ENCODE peak calls at places on chromosomes 4 and X, in six cellular contexts. F is mesenchymal stem cell, I is neuronal stem cell, J is IMR-90, N is trophoblast cell, H is H1. C is an unnamed sample.
A peak's percentile ranks its signal among the peaks of the same experiment; 100 is the strongest.

GRCh38 chr4:113394730-113395530 is 345.5 kb downstream of the ANK2 start:
- DNase-seq in F (peak; percentile 86), I (peak; percentile 79), J (peak; percentile 88), N (peak; percentile 95), H (peak; percentile 51), C (peak; percentile 51)

GRCh38 chr4:78477276-78477675 is 74.3 kb upstream of the ANXA3 start:
- DNase-seq in F (peak; percentile 35), I (no peak), J (peak; percentile 60), N (no peak), H (no peak), C (no peak)

GRCh38 chr4:123833156-123833555 is 436.6 kb downstream of the SPRY1 start:
- DNase-seq in F (no peak), I (no peak), J (peak; percentile 91), N (no peak), H (no peak), C (no peak)

GRCh38 chr4:3220586-3221494 is 28.1 kb upstream of the MSANTD1 start:
- DNase-seq in F (no peak), I (no peak), J (no peak), N (no peak), H (no peak), C (no peak)

GRCh38 chr4:21888195-21888976 is 60.2 kb downstream of the KCNIP4 start:
- DNase-seq in F (peak; percentile 94), I (no peak), J (peak; percentile 93), N (peak; percentile 1), H (no peak), C (no peak)

GRCh38 chrX:136162827-136163427 is 15.6 kb downstream of the FHL1 start:
- DNase-seq in F (peak; percentile 70), I (no peak), J (peak; percentile 43), N (peak; percentile 58), H (no peak), C (peak; percentile 72)

GRCh38 chr4:179595671-179596410 is 2153.6 kb upstream of the AGA start:
- DNase-seq in F (peak; percentile 84), I (no peak), J (peak; percentile 95), N (no peak), H (no peak), C (no peak)

GRCh38 chrX:310621-311155 is 7.9 kb downstream of the GTPBP6 start:
- DNase-seq in F (no peak), I (no peak), J (no peak), N (no peak), H (no peak), C (no peak)

GRCh38 chr4:116357758-116358157 is 727.6 kb downstream of the TRAM1L1 start:
- DNase-seq in F (no peak), I (no peak), J (no peak), N (peak; percentile 21), H (no peak), C (no peak)

GRCh38 chrX:124354648-124355047 is 8.3 kb downstream of the SH2D1A start:
- DNase-seq in F (no peak), I (no peak), J (no peak), N (no peak), H (no peak), C (no peak)

GRCh38 chr4:13527983-13528822 is 16.1 kb downstream of the NKX3-2 start:
- DNase-seq in F (peak; percentile 20), I (no peak), J (no peak), N (no peak), H (no peak), C (no peak)

GRCh38 chr4:13328591-13328990 is 155.5 kb downstream of the RAB28 start:
- DNase-seq in F (no peak), I (no peak), J (peak; percentile 37), N (no peak), H (no peak), C (no peak)

GRCh38 chr4:16897991-16898827 is at the start of gene LDB2:
- DNase-seq in F (peak; percentile 96), I (peak; percentile 59), J (peak; percentile 88), N (peak; percentile 53), H (peak; percentile 54), C (peak; percentile 90)

GRCh38 chr4:84384801-84385582 is 114.1 kb downstream of the NKX6-1 start:
- DNase-seq in F (no peak), I (no peak), J (no peak), N (no peak), H (no peak), C (no peak)

GRCh38 chr4:33924801-33925200 is 2319.5 kb downstream of the ARAP2 start:
- DNase-seq in F (no peak), I (no peak), J (no peak), N (no peak), H (no peak), C (no peak)

GRCh38 chr4:77443941-77444340 is 161.7 kb upstream of the CXCL13 start:
- DNase-seq in F (no peak), I (no peak), J (peak; percentile 17), N (peak; percentile 69), H (no peak), C (no peak)

GRCh38 chr4:68369474-68369805 is 19.6 kb upstream of the YTHDC1 start:
- DNase-seq in F (no peak), I (no peak), J (no peak), N (peak; percentile 97), H (no peak), C (no peak)

DNA sequence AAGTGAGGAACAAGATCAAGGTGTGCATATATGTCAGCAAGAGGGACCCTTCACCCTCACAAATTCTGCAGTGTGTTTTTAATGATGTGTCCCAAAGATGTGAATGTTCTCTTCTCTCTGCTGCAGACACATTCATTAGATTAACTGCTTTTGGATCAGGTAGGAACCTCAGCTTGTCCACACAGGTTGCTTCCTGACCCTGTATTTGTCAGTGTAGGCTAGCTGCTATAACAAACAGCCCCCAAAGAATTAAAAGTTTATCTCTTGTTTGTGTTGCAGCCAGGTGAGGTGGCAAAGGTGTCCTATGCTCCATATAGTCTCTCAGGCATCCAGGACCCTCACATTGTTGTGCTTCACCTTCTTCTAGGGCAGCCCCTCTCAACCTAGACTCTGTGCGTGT is 17.8 kb downstream of the XG start:
- DNase-seq in F (no peak), I (no peak), J (no peak), N (no peak), H (no peak), C (no peak)
- H3K18ac ChIP-seq in F (no peak overlapping the region), I (no peak overlapping the region), J (no peak overlapping the region), N (no peak overlapping the region), H (no peak overlapping the region), C (no peak overlapping the region)

DNA sequence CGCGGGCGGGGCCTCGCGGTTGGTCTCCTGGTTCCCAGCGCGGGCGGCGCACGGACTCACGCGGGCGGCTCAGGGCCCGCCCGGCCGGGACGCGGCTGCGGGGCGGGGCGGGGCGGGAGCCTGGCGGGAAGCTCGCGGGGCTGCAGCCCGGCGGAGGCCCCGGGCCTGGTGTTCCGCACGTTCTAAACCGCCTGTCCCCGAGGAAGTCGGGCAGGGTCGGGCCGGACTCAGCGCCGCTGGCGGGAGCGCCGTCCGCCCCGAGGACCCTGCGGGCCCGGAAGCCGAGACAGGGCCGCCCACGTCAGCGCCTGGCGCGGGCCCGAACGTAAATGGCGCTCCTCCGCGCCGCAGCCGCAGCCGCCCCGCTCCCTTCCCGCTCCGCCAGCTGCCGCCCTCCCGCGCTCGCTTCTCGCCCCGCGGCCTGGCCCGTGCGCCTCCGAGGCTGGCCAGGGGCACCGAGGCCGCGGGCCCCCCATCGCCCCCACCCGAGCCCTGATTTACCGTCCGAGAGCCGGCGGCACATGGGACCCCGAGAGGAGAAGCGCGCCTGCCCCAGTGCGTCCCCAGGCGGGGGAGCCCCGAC is 309 bp upstream of the CTBP1 start:
- DNase-seq in F (peak; percentile 86), I (peak; percentile 80), J (peak; percentile 86), N (peak; percentile 86), H (no peak), C (peak; percentile 67)
- H4K8ac ChIP-seq in F (peak overlapping the region; percentile 96), I (peak overlapping the region; percentile 89), J (peak overlapping the region; percentile 92), N (peak overlapping the region; percentile 94), H (peak overlapping the region; percentile 96), C (no peak overlapping the region)

GRCh38 chr4:140223056-140223810 is 69.2 kb upstream of the MAML3 start:
- DNase-seq in F (peak; percentile 81), I (no peak), J (peak; percentile 81), N (peak; percentile 73), H (no peak), C (no peak)
- H2AFZ ChIP-seq in F (no peak overlapping the region), I (no peak overlapping the region), J (no peak overlapping the region), N (no peak overlapping the region), H (no peak overlapping the region), C (no peak overlapping the region)

GRCh38 chrX:130376077-130376476 is 9.4 kb downstream of the GPR119 start:
- DNase-seq in F (no peak), I (no peak), J (no peak), N (no peak), H (no peak), C (no peak)
- H3K18ac ChIP-seq in F (no peak overlapping the region), I (no peak overlapping the region), J (no peak overlapping the region), N (no peak overlapping the region), H (no peak overlapping the region), C (no peak overlapping the region)

GRCh38 chrX:117095393-117095792 is 632.6 kb upstream of the CT83 start:
- DNase-seq in F (no peak), I (no peak), J (no peak), N (no peak), H (no peak), C (no peak)

GRCh38 chrX:117093319-117093718 is 630.5 kb upstream of the CT83 start:
- DNase-seq in F (no peak), I (no peak), J (no peak), N (no peak), H (no peak), C (no peak)

GRCh38 chrX:117094149-117094548 is 631.4 kb upstream of the CT83 start:
- DNase-seq in F (no peak), I (no peak), J (no peak), N (no peak), H (no peak), C (no peak)

GRCh38 chrX:117096528-117096927 is 633.8 kb upstream of the CT83 start:
- DNase-seq in F (no peak), I (no peak), J (no peak), N (no peak), H (no peak), C (no peak)

GRCh38 chrX:117092641-117093040 is 629.9 kb upstream of the CT83 start:
- DNase-seq in F (no peak), I (no peak), J (no peak), N (no peak), H (no peak), C (no peak)
- H4K8ac ChIP-seq in F (no peak overlapping the region), I (no peak overlapping the region), J (no peak overlapping the region), N (no peak overlapping the region), H (no peak overlapping the region), C (no peak overlapping the region)

GRCh38 chrX:23634181-23634580 is 33.1 kb upstream of the PRDX4 start:
- DNase-seq in F (peak; percentile 6), I (no peak), J (no peak), N (no peak), H (no peak), C (no peak)
- H2AFZ ChIP-seq in F (no peak overlapping the region), I (no peak overlapping the region), J (no peak overlapping the region), N (no peak overlapping the region), H (no peak overlapping the region), C (no peak overlapping the region)

DNA sequence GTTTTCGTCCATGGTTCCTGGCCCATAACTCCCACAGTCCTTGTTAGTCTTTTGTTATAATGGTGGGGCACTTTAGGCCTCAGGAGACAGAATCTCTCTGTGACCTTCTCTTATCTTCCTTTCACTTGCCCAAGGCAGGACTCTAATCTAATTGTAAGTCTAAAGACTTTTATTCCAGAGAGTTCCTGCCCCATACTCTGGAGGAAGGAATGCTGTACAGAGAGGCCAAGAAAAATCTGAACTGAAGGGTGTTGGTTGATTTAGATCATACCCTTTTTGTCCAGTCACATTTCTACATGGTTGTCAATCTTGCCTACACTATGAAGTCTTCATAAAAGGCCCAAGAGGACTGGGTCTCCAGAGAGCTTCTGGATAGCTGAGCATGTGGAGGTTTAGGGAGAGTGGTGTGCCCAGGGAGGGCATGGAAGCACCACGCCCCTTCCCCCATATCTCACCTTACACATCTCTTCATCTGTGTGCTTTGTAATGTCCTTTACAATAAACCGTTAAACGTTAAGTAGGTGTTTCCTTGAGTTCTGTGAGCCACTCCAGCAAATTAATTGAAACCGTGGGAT is 84.5 kb downstream of the AFF1 start:
- DNase-seq in F (no peak), I (no peak), J (no peak), N (peak; percentile 38), H (no peak), C (no peak)
- H3K18ac ChIP-seq in F (peak overlapping the region; percentile 49), I (no peak overlapping the region), J (peak overlapping the region; percentile 7), N (no peak overlapping the region), H (no peak overlapping the region), C (no peak overlapping the region)

C was measured in H9.